ENCODE peak calls at places on chromosomes 4 and X, in four cellular contexts. Z is MCF 10A, Y is lower leg skin, K is HFF-Myc. M is an unnamed sample.

GRCh38 chr4:12583286-12583685 is 900.9 kb downstream of the RAB28 start:
- DNase-seq in K (no peak), Z (peak), Y (no peak), M (no peak)

GRCh38 chr4:38872620-38873019 is 5.0 kb downstream of the FAM114A1 start:
- DNase-seq in K (peak), Y (no peak), Z (peak), M (no peak)

GRCh38 chr4:7564242-7564641 is 129.5 kb upstream of the PSAPL1 start:
- DNase-seq in Z (no peak), K (no peak), Y (no peak), M (no peak)

GRCh38 chr4:100294356-100294755 is 104.1 kb upstream of the DDIT4L start:
- DNase-seq in Y (no peak), K (no peak), Z (no peak), M (no peak)

GRCh38 chr4:103400405-103400804 is 202.3 kb upstream of the CENPE start:
- DNase-seq in Z (peak), K (peak), Y (no peak), M (no peak)

GRCh38 chrX:150094996-150095395 is 156.7 kb upstream of the EOLA2 start:
- DNase-seq in K (no peak), Z (no peak), Y (no peak), M (no peak)

GRCh38 chr4:151197258-151197657 is 79.7 kb upstream of the PRSS48 start:
- DNase-seq in Z (peak), Y (no peak), K (no peak), M (no peak)

GRCh38 chrX:150269613-150270254 is 93.4 kb upstream of the MAMLD1 start:
- DNase-seq in Z (no peak), Y (peak), K (no peak), M (no peak)

GRCh38 chrX:100413231-100413630 is 3.2 kb upstream of the PCDH19 start:
- DNase-seq in Z (peak), K (peak), Y (no peak), M (no peak)

GRCh38 chr4:19651481-19651880 is 600.2 kb upstream of the SLIT2 start:
- DNase-seq in Y (no peak), K (no peak), Z (no peak), M (no peak)

GRCh38 chr4:153468587-153468986 is 2.4 kb downstream of the TMEM131L start:
- DNase-seq in Z (no peak), Y (no peak), K (no peak), M (no peak)

GRCh38 chr4:152825336-152825735 is 45.6 kb downstream of the ARFIP1 start:
- DNase-seq in Z (no peak), Y (no peak), K (no peak), M (no peak)

GRCh38 chr4:57187241-57187640 is 77.1 kb upstream of the IGFBP7 start:
- DNase-seq in Y (no peak), K (no peak), Z (peak), M (no peak)

GRCh38 chr4:139934786-139935330 is 219.1 kb downstream of the MAML3 start:
- DNase-seq in K (no peak), Z (no peak), Y (no peak), M (no peak)

GRCh38 chr4:83599183-83599582 is 63.3 kb downstream of the GPAT3 start:
- DNase-seq in Z (peak), K (peak), Y (no peak), M (no peak)

GRCh38 chrX:118346258-118347094 is 570 bp downstream of the WDR44 start:
- DNase-seq in K (no peak), Z (peak), Y (peak), M (peak)

GRCh38 chrX:68658530-68658929 is 11.1 kb downstream of the STARD8 start:
- DNase-seq in Y (no peak), K (no peak), Z (no peak), M (no peak)

GRCh38 chr4:78937837-78938236 is 1.4 kb downstream of the PAQR3 start:
- DNase-seq in K (no peak), Y (no peak), Z (peak), M (no peak)

GRCh38 chrX:108945883-108946523 is 209.6 kb upstream of the IRS4 start:
- DNase-seq in K (no peak), Z (peak), Y (peak), M (no peak)

GRCh38 chrX:111284615-111285294 is 14.5 kb upstream of the CAPN6 start:
- DNase-seq in K (no peak), Y (no peak), Z (no peak), M (no peak)

GRCh38 chrX:118847676-118848075 is 24.1 kb downstream of the ZCCHC12 start:
- DNase-seq in K (peak), Y (no peak), Z (peak), M (no peak)

GRCh38 chrX:93591398-93591797 is 82.0 kb downstream of the NAP1L3 start:
- DNase-seq in K (no peak), Z (peak), Y (no peak), M (no peak)

GRCh38 chrX:69504626-69505612 is 793 bp downstream of the NALF2 start:
- DNase-seq in Y (no peak), K (no peak), Z (no peak), M (no peak)

GRCh38 chr4:168998596-168998995 is 11.5 kb downstream of the CBR4 start:
- DNase-seq in K (no peak), Z (no peak), Y (no peak), M (no peak)

GRCh38 chr4:168995537-168996295 is 14.3 kb downstream of the CBR4 start:
- DNase-seq in Z (peak), K (no peak), Y (no peak), M (no peak)

GRCh38 chr4:168993724-168994510 is 16.1 kb downstream of the CBR4 start:
- DNase-seq in Y (no peak), Z (peak), K (no peak), M (no peak)

GRCh38 chr4:168999836-169000235 is 10.2 kb downstream of the CBR4 start:
- DNase-seq in Y (no peak), K (no peak), Z (no peak), M (no peak)

GRCh38 chr4:168994961-168995360 is 15.1 kb downstream of the CBR4 start:
- DNase-seq in Y (no peak), K (no peak), Z (no peak), M (no peak)
- TF ChIP-seq CTCF in Y (no peak), K (no peak), Z (no peak), M (no peak)

DNA sequence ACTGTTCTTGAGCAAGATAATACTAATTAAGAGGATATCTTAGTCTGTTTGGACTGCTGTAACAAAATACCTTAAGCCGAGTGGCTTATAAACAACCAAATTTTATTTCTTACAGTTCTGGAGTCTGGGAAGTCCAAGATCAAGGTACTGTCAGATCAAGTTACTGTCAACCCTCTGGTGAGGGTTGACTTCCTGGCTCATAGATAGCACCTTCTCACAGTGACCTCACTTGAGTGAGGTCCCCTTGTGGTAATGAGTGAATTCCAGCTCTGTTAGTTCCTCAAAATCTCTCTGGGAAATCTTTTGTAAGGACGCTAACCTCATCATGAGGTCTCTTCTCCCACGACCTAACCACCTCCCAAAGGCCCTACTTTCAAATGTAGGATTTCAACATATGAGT is 36.9 kb upstream of the ADGRA3 start:
- DNase-seq in Z (no peak), K (no peak), Y (no peak), M (no peak)
- TF ChIP-seq CTCF in Z (no peak), K (no peak), Y (no peak), M (no peak)

DNA sequence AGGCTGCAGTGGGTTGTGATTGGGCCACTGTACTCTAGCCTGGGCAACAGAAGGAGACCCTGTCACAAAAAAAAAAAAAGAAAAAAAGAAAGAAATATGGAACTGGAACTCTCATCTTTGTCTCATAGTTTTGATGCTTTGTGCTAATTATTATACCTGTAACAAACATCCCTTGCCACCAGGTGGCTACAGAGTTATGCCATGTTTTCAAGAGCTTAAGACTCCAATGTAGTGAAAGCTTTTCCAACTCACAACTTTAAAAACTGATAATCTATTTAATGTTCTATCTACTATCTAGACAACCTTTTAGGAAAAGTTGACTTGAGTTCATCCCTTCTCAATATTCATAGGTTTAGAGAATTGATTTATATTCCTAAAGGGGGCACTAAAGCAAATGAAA is 42.4 kb downstream of the HTR2C start:
- DNase-seq in Y (no peak), K (no peak), Z (peak), M (no peak)
- TF ChIP-seq CTCF in Y (no peak), K (peak), Z (peak), M (peak)

GRCh38 chr4:24808955-24809354 is 13.6 kb downstream of the SOD3 start:
- DNase-seq in Y (no peak), Z (no peak), K (no peak), M (no peak)

GRCh38 chr4:24807611-24808010 is 12.2 kb downstream of the SOD3 start:
- DNase-seq in Z (no peak), Y (no peak), K (no peak), M (no peak)

GRCh38 chr4:24808261-24808660 is 12.9 kb downstream of the SOD3 start:
- DNase-seq in K (no peak), Z (no peak), Y (no peak), M (no peak)

GRCh38 chr4:24810016-24810415 is 14.6 kb downstream of the SOD3 start:
- DNase-seq in Z (no peak), Y (no peak), K (no peak), M (no peak)

GRCh38 chr4:24809376-24809775 is 14.0 kb downstream of the SOD3 start:
- DNase-seq in K (no peak), Z (peak), Y (no peak), M (no peak)
- TF ChIP-seq CTCF in K (peak), Z (no peak), Y (no peak), M (peak)

GRCh38 chr4:147984065-147984777 is 252.3 kb downstream of the ARHGAP10 start:
- DNase-seq in K (peak), Z (peak), Y (no peak), M (no peak)
- TF ChIP-seq CTCF in K (peak), Z (peak), Y (no peak), M (peak)